ENCODE peak calls at places on chromosome 1, in nine cellular contexts. C is activated T-cell treated with anti-CD3 and anti-CD28 coated beads, Interleukin-2, amount 50 U/mL, for 1 hour; M is stimulated activated CD8-positive, alpha-beta memory T cell treated with anti-CD3 and anti-CD28 coated beads, Interleukin-15, amount 100 ng/mL, for 4 hours; L is naive thymus-derived CD8-positive, alpha-beta T cell; U is G401; D is RPMI7951; P is upper lobe of right lung; W is brain microvascular endothelial cell; T is DMS 273 treated with DMSO at 0.1 percent for 48 hours. V is an unnamed sample.

GRCh38 chr1:147600119-147601111 is 59.1 kb downstream of the BCL9 start:
- DNase-seq in C (no peak), M (no peak), L (no peak), U (no peak), D (peak), P (no peak), W (peak), T (no peak), V (peak)

GRCh38 chr1:67601955-67602354 is 83.0 kb upstream of the GADD45A start:
- DNase-seq in C (no peak), M (no peak), L (no peak), U (no peak), D (no peak), P (no peak), W (no peak), T (no peak), V (no peak)

GRCh38 chr1:156140879-156141707 is 12.3 kb upstream of the SEMA4A start:
- DNase-seq in C (peak), M (no peak), L (no peak), U (no peak), D (no peak), P (no peak), W (no peak), T (no peak), V (peak)

GRCh38 chr1:184974086-184974836 is at the start of gene NIBAN1:
- DNase-seq in C (peak), M (peak), L (peak), U (no peak), D (peak), P (peak), W (no peak), T (peak), V (peak)

GRCh38 chr1:89739013-89739843 is 81.6 kb upstream of the LRRC8D start:
- DNase-seq in C (peak), M (peak), L (no peak), U (no peak), D (peak), P (no peak), W (peak), T (no peak), V (peak)

GRCh38 chr1:177586429-177586828 is 383.4 kb downstream of the SEC16B start:
- DNase-seq in C (no peak), M (no peak), L (no peak), U (no peak), D (peak), P (no peak), W (peak), T (no peak), V (peak)

GRCh38 chr1:223056802-223057201 is 86.2 kb downstream of the TLR5 start:
- DNase-seq in C (no peak), M (no peak), L (no peak), U (no peak), D (no peak), P (no peak), W (no peak), T (no peak), V (no peak)

GRCh38 chr1:40385437-40386310 is 12.1 kb downstream of the SMAP2 start:
- DNase-seq in C (no peak), M (no peak), L (peak), U (no peak), D (no peak), P (no peak), W (no peak), T (no peak), V (no peak)

GRCh38 chr1:32276328-32276727 is 15.6 kb upstream of the HDAC1 start:
- DNase-seq in C (no peak), M (no peak), L (no peak), U (no peak), D (no peak), P (no peak), W (no peak), T (no peak), V (no peak)

GRCh38 chr1:179881642-179882252 is 338 bp upstream of the TOR1AIP1 start:
- DNase-seq in C (no peak), M (no peak), L (no peak), U (peak), D (peak), P (no peak), W (peak), T (peak), V (peak)

GRCh38 chr1:203464226-203464625 is 11.4 kb upstream of the PRELP start:
- DNase-seq in C (no peak), M (no peak), L (no peak), U (no peak), D (no peak), P (no peak), W (no peak), T (no peak), V (no peak)

GRCh38 chr1:233304489-233305102 is 9.1 kb upstream of the PCNX2 start:
- DNase-seq in C (no peak), M (no peak), L (no peak), U (peak), D (peak), P (no peak), W (peak), T (peak), V (peak)

GRCh38 chr1:204445860-204446412 is 34.3 kb upstream of the PPP1R15B start:
- DNase-seq in C (peak), M (no peak), L (peak), U (no peak), D (peak), P (peak), W (peak), T (no peak), V (no peak)

GRCh38 chr1:172203135-172203823 is 217.2 kb upstream of the C1orf105 start:
- DNase-seq in C (no peak), M (no peak), L (no peak), U (no peak), D (peak), P (no peak), W (peak), T (no peak), V (peak)

GRCh38 chr1:209550519-209550918 is 33.0 kb upstream of the CAMK1G start:
- DNase-seq in C (no peak), M (no peak), L (no peak), U (no peak), D (no peak), P (no peak), W (no peak), T (no peak), V (no peak)

GRCh38 chr1:61403863-61404615 is 320.9 kb downstream of the TM2D1 start:
- DNase-seq in C (no peak), M (no peak), L (no peak), U (no peak), D (no peak), P (no peak), W (peak), T (no peak), V (peak)

GRCh38 chr1:202293620-202294019 is 48.1 kb downstream of the UBE2T start:
- DNase-seq in C (no peak), M (no peak), L (no peak), U (no peak), D (peak), P (no peak), W (no peak), T (no peak), V (no peak)

GRCh38 chr1:64986903-64987871 is 20.8 kb upstream of the JAK1 start:
- DNase-seq in C (no peak), M (no peak), L (no peak), U (no peak), D (no peak), P (no peak), W (no peak), T (no peak), V (peak)

GRCh38 chr1:206895320-206895719 is 1.9 kb upstream of the IL24 start:
- DNase-seq in C (no peak), M (no peak), L (no peak), U (no peak), D (no peak), P (no peak), W (no peak), T (no peak), V (no peak)

GRCh38 chr1:26322042-26322331 is 4.2 kb downstream of the CD52 start:
- DNase-seq in C (no peak), M (no peak), L (no peak), U (no peak), D (no peak), P (no peak), W (no peak), T (no peak), V (no peak)

GRCh38 chr1:2378956-2379732 is 12.2 kb downstream of the MORN1 start:
- DNase-seq in C (no peak), M (no peak), L (no peak), U (peak), D (no peak), P (peak), W (no peak), T (no peak), V (no peak)

V was measured in fibroblast of lung.